ENCODE peak calls at places on chromosomes 11 and 22, in nine cellular contexts. S, M, B, V, G, P, D, E and A are unnamed samples.

GRCh38 chr11:131925829-131926228 is 555.4 kb downstream of the NTM start:
- DNase-seq in D (no peak), S (no peak), G (no peak), P (no peak), V (no peak), M (no peak), B (no peak), E (no peak), A (no peak)

GRCh38 chr11:121406291-121406690 is 45.8 kb upstream of the SORL1 start:
- DNase-seq in E (no peak), G (peak; percentile 90), S (no peak), P (no peak), V (no peak), D (no peak), M (no peak), B (no peak), A (no peak)

GRCh38 chr22:31585161-31585859 is 76.7 kb downstream of the PISD start:
- DNase-seq in S (no peak), B (no peak), M (no peak), E (no peak), G (no peak), V (peak; percentile 18), P (no peak), D (no peak), A (no peak)

GRCh38 chr11:73262851-73263495 is 9.2 kb upstream of the P2RY6 start:
- DNase-seq in V (peak; percentile 45), D (peak; percentile 29), S (no peak), P (no peak), G (no peak), B (no peak), E (no peak), M (peak; percentile 48), A (no peak)

GRCh38 chr22:42285604-42286003 is 15.2 kb upstream of the TCF20 start:
- DNase-seq in G (no peak), D (no peak), E (no peak), M (no peak), P (no peak), V (no peak), B (no peak), S (no peak), A (no peak)

GRCh38 chr11:6297831-6298230 is 22.5 kb downstream of the CAVIN3 start:
- DNase-seq in D (no peak), E (no peak), G (no peak), B (no peak), P (no peak), S (no peak), V (no peak), M (peak; percentile 19), A (no peak)

GRCh38 chr22:20004464-20004863 is 12.2 kb downstream of the ARVCF start:
- DNase-seq in G (no peak), S (no peak), M (no peak), D (no peak), B (no peak), P (no peak), V (no peak), E (no peak), A (no peak)

GRCh38 chr11:9046376-9046775 is 42.6 kb upstream of the NRIP3 start:
- DNase-seq in E (no peak), G (peak; percentile 29), P (no peak), D (no peak), S (no peak), B (no peak), M (no peak), V (no peak), A (no peak)

GRCh38 chr11:68936676-68937620 is 33.3 kb downstream of the IGHMBP2 start:
- DNase-seq in E (no peak), S (no peak), M (no peak), G (no peak), P (no peak), D (no peak), V (no peak), B (no peak), A (no peak)

GRCh38 chr11:134360050-134360835 is 28.5 kb downstream of the GLB1L2 start:
- DNase-seq in P (peak; percentile 66), E (peak; percentile 39), B (peak; percentile 98), D (no peak), G (peak; percentile 93), M (peak; percentile 76), V (peak; percentile 73), S (peak; percentile 97), A (peak; percentile 87)

GRCh38 chr11:62601114-62601363 is 626 bp downstream of the MTA2 start:
- DNase-seq in B (no peak), D (no peak), V (no peak), G (no peak), S (no peak), P (peak; percentile 64), M (no peak), E (peak; percentile 54), A (peak; percentile 24)

GRCh38 chr22:21917959-21918261 is 34.7 kb downstream of the PPM1F start:
- DNase-seq in E (no peak), M (no peak), D (no peak), P (no peak), G (no peak), S (no peak), V (no peak), B (no peak), A (no peak)

GRCh38 chr11:99277281-99277680 is 256.5 kb downstream of the CNTN5 start:
- DNase-seq in P (no peak), V (no peak), B (no peak), S (no peak), D (no peak), G (no peak), E (no peak), M (no peak), A (no peak)

GRCh38 chr11:117143390-117143789 is 697 bp upstream of the PAFAH1B2 start:
- DNase-seq in P (peak; percentile 65), S (no peak), M (peak; percentile 43), B (peak; percentile 9), V (peak; percentile 8), G (peak; percentile 72), E (no peak), D (no peak), A (peak; percentile 46)

DNA sequence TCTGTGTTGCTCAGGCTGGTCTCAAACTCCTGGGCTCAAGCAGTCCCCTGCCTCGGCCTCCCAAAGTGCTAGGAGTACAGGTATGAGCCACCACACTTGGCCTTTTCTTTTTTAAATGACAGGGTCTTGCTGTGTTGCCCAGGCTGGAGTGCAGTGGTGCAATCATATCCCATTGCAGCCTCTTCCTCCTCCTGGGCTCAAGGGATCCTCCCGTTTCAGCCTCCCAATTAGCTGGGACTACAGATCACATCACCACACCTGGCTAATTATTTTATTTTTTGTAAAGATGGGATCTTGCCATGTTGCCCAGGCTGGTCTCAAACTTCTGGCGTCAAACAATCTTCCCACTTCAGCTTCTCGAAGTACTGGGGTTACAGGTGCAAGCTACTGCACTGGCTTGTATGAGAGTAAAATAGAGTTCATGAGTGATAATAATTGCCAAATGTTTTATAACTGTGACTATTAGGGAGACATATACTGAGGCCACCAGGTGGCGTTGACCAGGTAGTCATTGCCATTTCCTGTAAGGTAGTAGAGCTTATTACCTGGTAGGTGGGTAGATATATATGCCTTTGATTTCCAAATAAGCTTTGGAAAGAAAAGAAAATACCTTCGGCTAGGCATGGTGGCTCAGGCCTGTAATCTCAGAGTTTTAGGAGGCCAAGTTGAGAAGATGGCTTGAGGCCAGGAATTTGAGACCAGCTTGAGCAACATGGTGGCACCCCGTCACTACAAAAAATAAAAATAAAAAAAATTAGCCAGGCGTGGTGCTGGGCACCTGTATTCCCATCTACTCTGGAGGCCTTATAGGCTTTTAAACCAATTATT is 5.4 kb downstream of the FDX1 start:
- DNase-seq in B (no peak), V (peak; percentile 12), P (no peak), S (no peak), G (peak; percentile 69), D (no peak), M (peak; percentile 25), E (no peak), A (no peak)
- TF ChIP-seq CTCF in B (no peak), V (peak; percentile 65), P (no peak), S (no peak), G (peak; percentile 76), D (no peak), M (peak; percentile 37), E (peak; percentile 51), A (peak; percentile 49)

GRCh38 chr11:17542249-17542648 is 2.0 kb downstream of the USH1C start:
- DNase-seq in M (peak; percentile 26), G (no peak), E (no peak), V (no peak), P (no peak), D (no peak), S (no peak), B (no peak), A (no peak)
- TF ChIP-seq CTCF in M (no peak), G (no peak), E (no peak), V (no peak), P (no peak), D (no peak), S (no peak), B (no peak), A (no peak)

DNA sequence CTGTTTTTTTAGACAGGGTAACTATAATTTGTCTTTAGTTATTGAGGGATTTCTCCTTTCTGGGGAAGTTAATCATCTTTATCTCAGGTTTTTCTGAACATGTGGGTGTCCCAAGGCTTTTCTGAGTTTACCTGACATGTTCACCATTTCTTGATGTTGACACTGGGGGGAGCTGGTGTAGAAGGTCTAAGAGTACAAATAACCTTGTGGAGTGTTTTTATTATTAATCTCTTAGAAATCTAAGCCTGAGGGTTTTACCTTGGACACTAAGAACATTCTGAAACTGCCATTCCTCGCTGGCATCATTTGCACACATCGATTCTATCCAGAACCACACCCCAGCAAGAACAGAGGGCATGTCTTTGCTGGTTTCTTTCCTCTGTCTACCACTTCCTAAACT is 15.6 kb upstream of the C11orf91 start:
- DNase-seq in M (peak; percentile 62), B (no peak), P (no peak), S (no peak), V (no peak), G (peak; percentile 44), D (no peak), E (no peak), A (no peak)
- TF ChIP-seq CTCF in M (peak; percentile 57), B (no peak), P (peak; percentile 36), S (peak; percentile 13), V (peak; percentile 47), G (peak; percentile 52), D (no peak), E (no peak), A (peak; percentile 63)

GRCh38 chr11:38191101-38191500 is 1593.1 kb upstream of the RAG2 start:
- DNase-seq in G (no peak), M (no peak), E (no peak), B (no peak), P (no peak), D (no peak), S (no peak), V (no peak), A (no peak)
- TF ChIP-seq CTCF in G (no peak), M (no peak), E (no peak), B (no peak), P (no peak), D (no peak), S (no peak), V (no peak), A (no peak)

GRCh38 chr11:2401436-2401984 is 960 bp downstream of the TSSC4 start:
- DNase-seq in B (no peak), G (no peak), E (no peak), V (no peak), D (no peak), M (no peak), P (no peak), S (no peak), A (no peak)
- TF ChIP-seq CTCF in B (no peak), G (peak; percentile 30), E (no peak), V (peak; percentile 22), D (no peak), M (no peak), P (no peak), S (no peak), A (no peak)

GRCh38 chr11:66002648-66003225 is 434 bp downstream of the BANF1 start:
- DNase-seq in M (peak; percentile 52), S (no peak), P (peak; percentile 63), D (peak; percentile 79), V (peak; percentile 70), G (peak; percentile 39), B (peak; percentile 29), E (no peak), A (peak; percentile 84)
- TF ChIP-seq CTCF in M (peak; percentile 21), S (no peak), P (no peak), D (no peak), V (no peak), G (no peak), B (no peak), E (no peak), A (no peak)